ENCODE peak calls at places on chromosomes 7 and 10, in six cellular contexts. F is colonic mucosa, I is suprapubic skin, Z is cardiac muscle cell, Q is upper lobe of right lung, O is GM12864. A is an unnamed sample.

GRCh38 chr7:156466955-156467625 is 173.5 kb upstream of the RNF32 start:
- DNase-seq in O (no peak), Q (no peak), Z (no peak), F (no peak), I (no peak), A (no peak)

GRCh38 chr7:19932549-19933249 is 159.3 kb upstream of the TMEM196 start:
- DNase-seq in Z (no peak), F (no peak), O (no peak), Q (no peak), I (no peak), A (no peak)

GRCh38 chr7:130222-130572 is 62.2 kb upstream of the FAM20C start:
- DNase-seq in Z (no peak), O (no peak), F (no peak), I (no peak), Q (no peak), A (no peak)

GRCh38 chr7:50781371-50781770 is 1.3 kb downstream of the GRB10 start:
- DNase-seq in Q (no peak), Z (no peak), O (no peak), F (no peak), I (no peak), A (no peak)

GRCh38 chr7:110766874-110767273 is 324.1 kb upstream of the LRRN3 start:
- DNase-seq in I (no peak), Z (no peak), O (no peak), F (no peak), Q (no peak), A (no peak)

GRCh38 chr10:113094114-113094486 is 144.1 kb downstream of the TCF7L2 start:
- DNase-seq in Z (no peak), I (no peak), Q (no peak), F (no peak), O (no peak), A (peak)

GRCh38 chr7:75951506-75951905 is 36.6 kb downstream of the POR start:
- DNase-seq in Z (no peak), I (no peak), F (no peak), Q (no peak), O (no peak), A (peak)

GRCh38 chr10:69360485-69361302 is 56.0 kb downstream of the TACR2 start:
- DNase-seq in I (no peak), Q (peak), F (peak), Z (peak), O (no peak), A (peak)

GRCh38 chr10:75663947-75664664 is 232.7 kb downstream of the LRMDA start:
- DNase-seq in I (no peak), Z (no peak), O (no peak), Q (no peak), F (no peak), A (peak)

GRCh38 chr10:111146025-111146640 is 69.3 kb downstream of the ADRA2A start:
- DNase-seq in F (no peak), O (no peak), Z (no peak), Q (no peak), I (no peak), A (no peak)

GRCh38 chr10:110498087-110498981 is 627 bp downstream of the DUSP5 start:
- DNase-seq in Z (peak), Q (peak), I (peak), F (peak), O (no peak), A (peak)

GRCh38 chr7:25469669-25470068 is 241.4 kb upstream of the NPVF start:
- DNase-seq in Q (no peak), Z (no peak), I (no peak), O (no peak), F (no peak), A (no peak)

GRCh38 chr7:49483142-49483541 is 290.3 kb upstream of the VWC2 start:
- DNase-seq in Z (peak), F (peak), O (peak), I (no peak), Q (no peak), A (no peak)

GRCh38 chr7:81886211-81886764 is 116.4 kb upstream of the HGF start:
- DNase-seq in I (no peak), Z (no peak), Q (no peak), O (no peak), F (no peak), A (no peak)

GRCh38 chr7:27647489-27647888 is 15.2 kb downstream of the HIBADH start:
- DNase-seq in O (no peak), Z (no peak), F (no peak), Q (no peak), I (no peak), A (no peak)

DNA sequence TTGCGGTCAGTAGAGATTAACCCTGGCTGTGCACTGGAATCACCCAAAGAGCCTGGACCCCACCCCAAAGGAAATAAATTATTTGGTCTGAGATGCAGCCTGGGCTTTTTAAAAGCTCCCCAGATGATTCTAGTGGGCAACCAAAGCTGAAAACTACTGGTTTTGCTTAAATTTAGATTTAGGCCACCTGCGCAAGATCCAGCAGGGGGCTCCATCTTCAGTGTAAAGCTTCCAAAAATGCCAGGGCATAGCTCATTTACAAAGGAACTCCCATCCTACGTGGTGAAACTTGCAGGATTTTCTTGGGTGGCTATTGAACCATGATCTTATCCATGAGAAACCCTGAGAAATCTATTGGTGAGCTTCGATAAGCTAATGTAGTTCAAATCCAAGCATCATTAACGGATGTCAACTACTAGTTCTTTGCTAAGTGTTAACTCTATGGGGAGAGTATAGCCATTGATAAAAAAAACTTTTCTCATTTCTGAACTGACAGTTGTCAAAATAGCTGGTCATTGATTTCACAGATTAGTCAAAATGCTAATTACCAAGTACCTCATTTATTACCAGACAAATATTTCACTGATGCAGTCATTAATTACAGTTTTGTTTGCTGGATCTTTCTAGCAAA is 315.3 kb downstream of the LHFPL3 start:
- DNase-seq in Q (no peak), Z (peak), F (no peak), I (no peak), O (no peak), A (peak)
- TF ChIP-seq CTCF in Q (peak), Z (peak), F (no peak), I (no peak), O (peak), A (peak)

GRCh38 chr10:98012654-98013053 is 17.8 kb downstream of the CRTAC1 start:
- DNase-seq in F (no peak), O (no peak), I (no peak), Z (no peak), Q (no peak), A (no peak)

GRCh38 chr10:98010939-98011685 is 19.3 kb downstream of the CRTAC1 start:
- DNase-seq in Q (no peak), O (no peak), I (no peak), F (no peak), Z (no peak), A (no peak)

GRCh38 chr10:98016781-98017475 is 13.5 kb downstream of the CRTAC1 start:
- DNase-seq in F (no peak), O (no peak), I (peak), Q (no peak), Z (no peak), A (no peak)

GRCh38 chr10:98013776-98014175 is 16.6 kb downstream of the CRTAC1 start:
- DNase-seq in Z (no peak), F (no peak), I (peak), Q (no peak), O (no peak), A (no peak)

DNA sequence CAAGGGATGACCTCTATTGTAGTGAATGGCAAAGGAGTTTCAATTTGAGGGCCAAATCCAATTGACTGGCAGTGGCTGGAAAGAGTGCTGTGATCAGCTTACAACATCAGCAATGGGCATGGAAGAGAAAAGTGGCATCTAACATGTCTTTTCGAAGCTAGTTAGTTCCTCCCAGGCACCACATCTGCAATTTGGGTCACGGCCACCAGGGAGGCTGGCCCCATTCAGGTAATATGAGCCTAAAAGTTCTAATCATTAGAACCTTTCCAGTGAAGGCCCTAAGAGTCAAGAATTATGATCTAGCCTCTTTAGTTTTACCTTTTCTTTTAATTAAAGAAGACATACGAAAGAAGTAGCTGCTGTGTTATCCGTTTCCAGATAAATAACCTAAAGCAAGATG is 17.3 kb downstream of the CRTAC1 start:
- DNase-seq in O (no peak), Z (no peak), Q (no peak), I (no peak), F (no peak), A (no peak)
- H3K4me3 ChIP-seq in O (no peak), Z (no peak), Q (no peak), I (no peak), F (no peak), A (no peak)

GRCh38 chr7:106767498-106768323 is 97.4 kb upstream of the PIK3CG start:
- DNase-seq in I (no peak), Q (no peak), Z (no peak), F (no peak), O (peak), A (peak)
- TF ChIP-seq CTCF in I (no peak), Q (no peak), Z (no peak), F (no peak), O (no peak), A (no peak)

GRCh38 chr10:49602380-49603023 is 7.6 kb upstream of the SLC18A3 start:
- DNase-seq in I (no peak), O (no peak), Q (peak), Z (no peak), F (peak), A (no peak)
- H3K4me3 ChIP-seq in I (no peak), O (no peak), Q (no peak), Z (no peak), F (no peak), A (no peak)

DNA sequence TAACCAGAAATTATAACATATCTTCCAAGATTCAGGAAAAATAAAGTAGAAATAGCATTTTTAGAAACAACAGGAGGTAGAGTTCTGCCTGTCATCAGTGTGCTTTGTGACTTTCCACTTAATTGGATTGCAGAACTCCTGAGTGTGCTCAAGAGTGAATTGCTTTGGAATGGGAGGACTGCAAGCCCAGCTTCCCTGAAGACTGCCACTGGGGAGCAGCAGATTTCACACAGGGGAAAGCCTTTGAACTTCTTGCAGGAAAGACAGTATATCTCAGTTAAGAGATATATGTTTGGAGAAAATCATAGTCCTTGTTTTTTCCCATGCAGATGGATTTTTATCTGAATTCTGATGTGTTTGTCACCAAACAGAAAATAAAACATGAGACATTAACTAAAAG is 124.5 kb downstream of the TMEM168 start:
- DNase-seq in Z (peak), F (peak), O (no peak), Q (no peak), I (no peak), A (peak)
- TF ChIP-seq CTCF in Z (peak), F (peak), O (no peak), Q (no peak), I (no peak), A (peak)

DNA sequence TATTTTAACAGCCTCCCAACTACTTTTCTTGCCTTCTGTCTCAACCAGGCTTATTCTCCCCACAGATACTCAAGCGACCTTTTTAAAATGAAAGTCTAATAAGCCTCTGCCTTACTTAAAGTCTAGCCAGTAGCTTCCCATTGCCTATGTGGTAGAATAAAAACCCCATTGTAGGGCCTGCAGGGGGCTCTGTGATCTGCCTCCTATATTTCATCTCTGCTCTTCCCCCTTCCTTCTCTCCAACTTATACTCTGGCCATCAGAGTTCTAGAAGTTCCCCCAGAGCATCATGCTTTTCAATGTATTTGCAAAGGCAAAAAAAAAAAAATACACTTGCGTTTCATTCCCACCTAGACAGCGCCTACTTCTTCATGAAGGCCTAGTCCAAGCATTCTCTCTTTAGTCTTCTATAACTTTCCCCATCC is 167.7 kb upstream of the ADO start:
- DNase-seq in Q (no peak), I (no peak), O (no peak), Z (no peak), F (no peak), A (no peak)
- H3K4me3 ChIP-seq in Q (peak), I (peak), O (peak), Z (no peak), F (no peak), A (peak)

DNA sequence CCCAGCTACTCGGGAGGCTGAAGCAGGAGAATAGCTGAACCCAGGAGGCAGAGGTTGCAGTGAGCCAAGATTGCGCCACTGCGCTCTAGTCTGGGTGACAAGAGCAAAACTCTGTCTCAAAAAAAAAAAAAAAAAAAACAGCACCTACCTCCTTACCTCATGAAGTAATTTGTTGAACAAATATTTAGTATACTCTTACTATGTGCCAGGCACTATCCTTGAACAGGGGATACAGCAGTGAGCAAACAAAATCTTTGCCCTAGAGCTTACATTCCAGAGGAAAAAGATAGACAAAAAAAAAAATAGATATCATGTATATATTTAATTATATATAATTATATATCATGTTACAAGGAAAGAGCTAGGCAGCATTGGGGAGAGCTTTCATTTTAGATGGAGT is 36.4 kb upstream of the HERPUD2 start:
- DNase-seq in Z (no peak), F (no peak), O (no peak), I (no peak), Q (no peak), A (no peak)
- TF ChIP-seq CTCF in Z (no peak), F (no peak), O (no peak), I (no peak), Q (no peak), A (no peak)

GRCh38 chr10:61967298-61967697 is 65.8 kb downstream of the ARID5B start:
- DNase-seq in Q (no peak), I (no peak), Z (no peak), O (no peak), F (no peak), A (no peak)

GRCh38 chr10:61973169-61973568 is 71.7 kb downstream of the ARID5B start:
- DNase-seq in Q (no peak), F (no peak), I (no peak), Z (no peak), O (no peak), A (peak)

GRCh38 chr10:61973923-61974322 is 72.4 kb downstream of the ARID5B start:
- DNase-seq in O (no peak), I (no peak), Z (peak), Q (no peak), F (no peak), A (peak)

GRCh38 chr10:61971016-61971350 is 69.5 kb downstream of the ARID5B start:
- DNase-seq in O (no peak), I (no peak), Q (no peak), F (no peak), Z (no peak), A (peak)

DNA sequence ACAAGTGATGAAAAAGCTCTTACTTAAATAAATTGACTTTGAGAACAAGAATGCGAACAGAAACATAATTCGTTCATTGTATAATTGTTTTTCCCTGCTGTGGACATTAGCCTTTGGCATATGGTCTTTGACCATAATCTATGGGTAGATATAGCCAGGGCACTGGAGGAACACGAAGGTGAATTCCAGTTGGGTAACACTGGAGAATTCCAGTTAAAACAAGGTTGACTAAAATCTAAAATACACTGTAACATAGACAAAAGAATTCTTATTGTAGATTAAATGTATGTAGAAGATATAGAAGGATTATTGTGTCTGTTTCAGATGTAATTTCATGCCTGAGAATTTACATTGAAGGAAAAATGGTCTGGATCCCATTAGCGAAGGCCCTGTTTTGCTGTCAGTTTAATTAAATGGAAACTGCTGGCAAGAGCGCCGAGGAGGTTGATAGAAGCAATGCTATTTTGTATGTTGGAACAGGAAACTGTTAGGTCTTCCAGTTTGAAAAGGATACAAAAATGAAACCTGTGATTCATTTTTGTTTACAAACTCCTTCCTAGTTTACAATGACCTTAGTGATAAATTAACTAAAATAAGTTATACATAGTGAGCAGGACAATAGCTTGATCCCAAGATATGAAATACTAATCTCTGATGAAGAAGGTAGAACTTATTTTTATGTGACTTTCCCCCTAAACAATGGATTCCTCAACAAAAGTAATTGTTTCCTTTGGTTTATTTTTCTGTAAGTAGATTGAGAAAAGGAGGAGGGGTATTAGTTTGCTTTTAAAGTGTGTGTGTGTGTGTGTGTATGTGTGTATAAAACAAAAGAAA is 68.9 kb downstream of the ARID5B start:
- DNase-seq in Q (no peak), F (no peak), I (no peak), O (no peak), Z (no peak), A (peak)
- H3K4me3 ChIP-seq in Q (no peak), F (no peak), I (no peak), O (no peak), Z (no peak), A (no peak)

GRCh38 chr10:47173929-47174442 is 126.0 kb upstream of the GDF10 start:
- DNase-seq in I (no peak), F (no peak), Z (no peak), O (no peak), Q (no peak), A (no peak)
- TF ChIP-seq CTCF in I (no peak), F (no peak), Z (no peak), O (no peak), Q (no peak), A (no peak)

DNA sequence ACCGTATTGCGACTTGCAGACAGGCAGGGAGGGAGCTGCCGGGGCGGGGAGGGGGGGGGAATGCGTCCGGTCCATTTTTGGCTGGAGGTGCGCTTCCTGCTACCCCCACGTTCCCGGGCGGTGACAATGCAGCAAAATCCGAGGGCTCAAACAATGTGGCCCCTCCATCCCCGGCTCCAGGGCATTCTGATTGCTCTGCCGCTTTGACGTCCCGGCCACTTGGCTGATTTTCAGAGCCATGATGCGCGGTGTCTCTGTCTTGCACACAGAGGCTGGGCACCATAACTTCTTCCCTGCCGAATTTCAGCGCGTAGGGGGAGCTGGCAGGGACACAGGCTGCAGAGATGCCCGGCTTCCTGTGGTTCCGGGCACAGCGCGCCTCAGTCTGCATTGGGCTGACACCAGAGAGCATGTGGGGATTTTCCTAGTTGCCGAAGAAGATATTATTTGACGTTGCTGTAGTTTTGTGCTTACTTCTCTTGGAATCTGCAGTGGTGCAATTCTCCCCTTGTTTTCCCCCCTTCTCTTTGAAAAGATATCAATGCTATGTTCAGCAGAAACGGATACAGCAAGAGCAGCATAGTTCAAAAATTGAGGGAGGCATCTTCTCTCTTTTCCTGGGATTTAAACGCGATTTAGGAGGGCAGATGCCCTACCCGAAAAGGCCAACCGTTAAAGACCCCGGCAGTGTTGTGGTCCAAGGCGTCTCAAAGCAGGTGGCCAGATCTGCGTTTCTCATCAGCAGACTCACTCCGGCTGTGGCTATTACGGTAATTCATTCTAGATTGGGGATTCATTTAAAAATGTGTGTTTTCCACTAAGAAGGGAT is 1.4 kb downstream of the HECW1 start:
- DNase-seq in Q (no peak), Z (no peak), O (no peak), I (no peak), F (no peak), A (no peak)
- H3K4me3 ChIP-seq in Q (peak), Z (peak), O (no peak), I (peak), F (no peak), A (peak)